ENCODE peak calls at places on chromosomes 11 and 22, in four cellular contexts. N is SK-N-SH, F is K562, B is GM12878. S is an unnamed sample.

GRCh38 chr11:62544521-62545436 is 1.8 kb downstream of the AHNAK start:
- DNase-seq in N (no peak), F (peak), B (no peak), S (no peak)

GRCh38 chr11:91299980-91300379 is 924.6 kb upstream of the FAT3 start:
- DNase-seq in N (no peak), F (no peak), B (peak), S (no peak)

GRCh38 chr22:23895599-23896144 is 1.5 kb downstream of the MIF start:
- DNase-seq in N (no peak), F (no peak), B (no peak), S (no peak)

GRCh38 chr11:27621440-27622161 is 78.7 kb downstream of the BDNF start:
- DNase-seq in N (no peak), F (no peak), B (no peak), S (no peak)

GRCh38 chr22:17563936-17564391 is 666 bp downstream of the SLC25A18 start:
- DNase-seq in N (no peak), F (no peak), B (no peak), S (no peak)

GRCh38 chr11:1765871-1766718 is 2.4 kb upstream of the CTSD start:
- DNase-seq in N (no peak), F (peak), B (no peak), S (no peak)

GRCh38 chr22:35578836-35579575 is 38.1 kb downstream of the MB start:
- DNase-seq in N (no peak), F (no peak), B (no peak), S (no peak)

GRCh38 chr11:126990716-126991480 is 9.7 kb downstream of the KIRREL3 start:
- DNase-seq in N (no peak), F (no peak), B (no peak), S (no peak)

GRCh38 chr11:120710354-120711187 is 199.0 kb downstream of the GRIK4 start:
- DNase-seq in N (peak), F (no peak), B (no peak), S (peak)

GRCh38 chr11:10898763-10899541 is 41.1 kb upstream of the ZBED5 start:
- DNase-seq in N (no peak), F (peak), B (no peak), S (no peak)

GRCh38 chr11:1488575-1489180 is 2.1 kb upstream of the MOB2 start:
- DNase-seq in N (no peak), F (no peak), B (no peak), S (no peak)

GRCh38 chr11:61645179-61645868 is 34.9 kb upstream of the DAGLA start:
- DNase-seq in N (peak), F (no peak), B (no peak), S (no peak)

GRCh38 chr22:36405221-36405631 is 17.5 kb upstream of the MYH9 start:
- DNase-seq in N (no peak), F (no peak), B (no peak), S (no peak)

GRCh38 chr11:69089258-69089657 is 40.5 kb downstream of the TPCN2 start:
- DNase-seq in N (no peak), F (peak), B (no peak), S (no peak)

GRCh38 chr11:57546869-57547518 is 9.6 kb downstream of the SMTNL1 start:
- DNase-seq in N (peak), F (peak), B (no peak), S (peak)

GRCh38 chr22:22235564-22235963 is 9.0 kb upstream of the VPREB1 start:
- DNase-seq in N (peak), F (peak), B (peak), S (no peak)

GRCh38 chr11:76744186-76745058 is 38.7 kb upstream of the TSKU start:
- DNase-seq in N (peak), F (peak), B (no peak), S (no peak)

GRCh38 chr11:129766858-129767604 is 48.6 kb upstream of the TMEM45B start:
- DNase-seq in N (peak), F (peak), B (no peak), S (peak)

GRCh38 chr11:69252494-69252845 is 41.5 kb upstream of the MYEOV start:
- DNase-seq in N (no peak), F (no peak), B (no peak), S (no peak)

GRCh38 chr11:26442131-26442530 is 110.2 kb downstream of the ANO3 start:
- DNase-seq in N (no peak), F (no peak), B (no peak), S (no peak)

GRCh38 chr11:93689166-93689734 is 27.8 kb downstream of the CEP295 start:
- DNase-seq in N (no peak), F (no peak), B (no peak), S (no peak)

GRCh38 chr11:60984616-60985015 is 13.1 kb downstream of the CD6 start:
- DNase-seq in N (no peak), F (no peak), B (no peak), S (no peak)

GRCh38 chr11:23490557-23491235 is 630.4 kb upstream of the CCDC179 start:
- DNase-seq in N (no peak), F (no peak), B (no peak), S (no peak)

GRCh38 chr11:58330861-58331260 is 28.0 kb downstream of the OR5B17 start:
- DNase-seq in N (no peak), F (no peak), B (no peak), S (no peak)

GRCh38 chr11:128956401-128957203 is 13.9 kb upstream of the TP53AIP1 start:
- DNase-seq in N (peak), F (peak), B (peak), S (peak)

GRCh38 chr11:80315263-80315662 is 874.4 kb upstream of the TENM4 start:
- DNase-seq in N (no peak), F (no peak), B (no peak), S (no peak)

GRCh38 chr22:24760708-24761306 is 13.7 kb downstream of the PIWIL3 start:
- DNase-seq in N (no peak), F (no peak), B (no peak), S (no peak)

GRCh38 chr22:42595434-42595833 is 19.2 kb downstream of the POLDIP3 start:
- DNase-seq in N (no peak), F (no peak), B (no peak), S (no peak)

DNA sequence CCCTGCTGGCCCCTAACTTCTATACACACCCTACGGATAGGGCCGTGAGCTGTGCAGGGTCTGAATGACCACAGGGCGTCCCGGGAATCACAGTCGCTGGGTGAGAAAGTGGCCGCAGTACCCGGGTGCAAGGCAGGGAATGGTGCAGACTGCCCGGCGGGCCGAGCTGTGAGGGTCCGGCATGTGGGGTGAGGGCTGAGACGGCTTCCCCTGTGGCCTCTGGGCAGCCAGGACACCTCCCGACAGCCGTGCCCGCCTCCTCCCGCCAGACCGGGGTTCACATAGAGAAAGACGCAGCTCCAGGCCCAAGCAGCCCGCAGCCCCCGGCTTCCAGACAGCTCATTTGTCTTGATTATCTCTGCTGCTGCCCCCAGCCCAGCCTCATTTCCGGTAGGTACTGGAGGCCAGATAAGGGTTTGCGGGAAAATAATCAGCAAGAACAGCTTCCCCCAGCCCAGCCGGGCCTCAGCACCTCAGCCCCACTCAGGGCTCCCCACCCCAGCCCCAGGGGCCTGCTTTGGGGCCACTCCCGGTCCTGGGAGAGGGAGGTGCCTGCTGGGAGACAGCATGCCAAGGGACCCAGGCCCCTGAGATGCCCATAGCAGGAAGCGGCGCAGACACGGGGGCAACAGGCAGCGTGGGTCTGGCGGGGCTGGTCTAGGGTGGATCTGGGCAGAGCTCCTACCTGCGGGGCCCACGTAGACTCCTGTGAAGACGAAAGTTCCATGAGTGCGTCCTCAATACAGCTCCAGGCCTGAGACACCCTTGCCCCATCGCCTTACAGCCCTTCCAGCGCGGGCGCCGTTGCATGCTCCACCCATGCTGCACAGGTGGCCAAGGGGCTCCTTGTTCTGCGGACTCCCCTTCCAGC is 123.1 kb downstream of the BRD1 start:
- DNase-seq in N (peak), F (peak), B (no peak), S (no peak)
- TF ChIP-seq NFIC in N (no peak), F (peak), B (no peak), S (no peak)

GRCh38 chr11:47924184-47924671 is 56.1 kb upstream of the PTPRJ start:
- DNase-seq in N (no peak), F (no peak), B (no peak), S (peak)
- TF ChIP-seq NFIC in N (no peak), F (no peak), B (no peak), S (no peak)

DNA sequence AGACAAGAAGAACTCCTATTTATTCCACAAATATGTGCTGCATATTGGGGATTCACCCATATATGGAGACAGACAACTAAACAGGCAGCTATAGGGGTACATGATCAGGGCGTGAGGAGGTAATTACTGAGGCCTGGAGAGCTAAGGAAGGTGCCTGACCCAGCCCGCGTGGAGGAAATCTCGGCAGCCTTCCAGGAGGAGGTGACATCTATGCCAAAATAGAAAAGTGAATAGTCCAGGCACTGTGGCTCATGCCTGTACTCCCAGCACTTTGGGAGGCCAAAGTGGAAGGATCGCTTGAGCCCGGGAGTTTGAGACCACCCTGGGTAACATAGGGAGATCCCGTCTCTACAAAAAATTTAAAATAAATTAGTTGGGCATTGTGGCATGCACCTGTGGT is 13.6 kb downstream of the NIPSNAP1 start:
- DNase-seq in N (no peak), F (peak), B (no peak), S (no peak)
- TF ChIP-seq NFIC in N (no peak), F (peak), B (no peak), S (no peak)

DNA sequence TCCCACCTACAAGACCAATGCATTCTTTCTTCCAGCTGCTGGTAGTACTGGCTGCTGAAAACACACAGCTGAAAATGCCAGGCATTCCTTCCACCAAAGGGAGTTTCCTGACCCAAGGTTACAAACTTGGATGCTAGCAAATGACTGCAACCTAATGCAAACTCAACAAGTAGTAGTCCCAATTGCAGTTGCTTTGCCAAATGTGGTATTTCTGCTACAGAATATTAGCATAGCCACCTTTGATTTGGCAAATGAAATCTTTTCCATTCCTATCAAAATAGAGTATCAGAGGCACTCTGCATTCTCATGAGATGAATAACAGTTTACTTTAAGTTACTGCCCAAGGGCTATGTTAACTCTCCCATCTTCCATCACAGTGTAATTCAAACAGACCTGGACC is 172.0 kb upstream of the ARHGAP42 start:
- DNase-seq in N (no peak), F (no peak), B (no peak), S (no peak)
- TF ChIP-seq NFIC in N (no peak), F (no peak), B (no peak), S (no peak)

GRCh38 chr11:46694607-46695006 is 5.8 kb downstream of the ARHGAP1 start:
- DNase-seq in N (no peak), F (no peak), B (no peak), S (no peak)

GRCh38 chr11:46690702-46691101 is 9.7 kb downstream of the ARHGAP1 start:
- DNase-seq in N (no peak), F (no peak), B (no peak), S (peak)

GRCh38 chr11:46693597-46694012 is 6.8 kb downstream of the ARHGAP1 start:
- DNase-seq in N (no peak), F (no peak), B (no peak), S (no peak)

GRCh38 chr11:46694095-46694494 is 6.3 kb downstream of the ARHGAP1 start:
- DNase-seq in N (no peak), F (peak), B (no peak), S (no peak)

DNA sequence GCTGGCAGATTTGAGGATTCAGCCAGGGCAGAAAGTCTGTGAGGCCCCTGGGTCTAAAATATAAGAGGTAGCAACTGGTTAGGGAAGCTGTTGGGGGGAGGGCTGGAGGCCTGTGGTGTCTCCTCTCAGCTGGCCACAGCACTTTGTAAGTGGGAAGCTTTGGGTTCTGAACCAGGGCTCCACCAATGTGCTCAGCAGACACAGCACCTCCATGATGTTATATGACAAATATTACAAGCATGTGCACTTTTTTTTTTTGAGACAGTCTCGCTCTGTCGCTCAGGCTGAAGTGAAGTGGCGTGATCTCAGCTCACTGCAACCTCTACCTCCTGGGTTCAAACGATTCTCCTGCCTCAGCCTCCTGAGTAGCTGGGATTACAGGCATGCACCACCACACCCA is 8.0 kb downstream of the ARHGAP1 start:
- DNase-seq in N (no peak), F (no peak), B (no peak), S (no peak)
- TF ChIP-seq NFIC in N (no peak), F (no peak), B (no peak), S (no peak)

S was measured in HepG2.